ENCODE peak calls at places on chromosomes 1 and 21, in seven cellular contexts. Z is heart left ventricle, V is GM13976, Y is WTC11, T is adrenal gland, W is left lung, Q is tibial nerve. N is an unnamed sample.

GRCh38 chr21:45894107-45894810 is 87.3 kb upstream of the COL6A1 start:
- DNase-seq in Y (no peak), V (no peak), Z (peak), W (no peak), T (no peak), Q (no peak), N (no peak)

GRCh38 chr1:2927995-2928732 is 93.1 kb upstream of the ACTRT2 start:
- DNase-seq in V (no peak), Q (no peak), Z (no peak), T (no peak), W (no peak), Y (no peak), N (no peak)

GRCh38 chr1:206041640-206042039 is 11.3 kb upstream of the RHEX start:
- DNase-seq in Z (no peak), Y (peak), V (no peak), T (no peak), W (no peak), Q (no peak), N (peak)

GRCh38 chr1:27970401-27970800 is 10.6 kb downstream of the XKR8 start:
- DNase-seq in V (no peak), Q (no peak), Z (no peak), T (peak), W (peak), Y (no peak), N (no peak)

GRCh38 chr1:36910281-36910725 is 124.0 kb downstream of the GRIK3 start:
- DNase-seq in W (no peak), T (no peak), Q (no peak), Z (no peak), Y (no peak), V (peak), N (no peak)

GRCh38 chr1:67760030-67760821 is 73.0 kb downstream of the GNG12 start:
- DNase-seq in Y (peak), T (peak), Z (peak), Q (peak), V (peak), W (peak), N (peak)

GRCh38 chr1:32215629-32216505 is 6.3 kb downstream of the TMEM234 start:
- DNase-seq in Q (peak), Y (peak), T (peak), Z (peak), W (peak), V (peak), N (peak)

GRCh38 chr21:29164330-29164942 is 34.0 kb downstream of the MAP3K7CL start:
- DNase-seq in Y (no peak), Z (no peak), W (no peak), V (peak), T (no peak), Q (no peak), N (peak)

GRCh38 chr1:30275926-30276736 is 447.3 kb downstream of the MATN1 start:
- DNase-seq in V (no peak), Y (no peak), T (no peak), W (no peak), Q (no peak), Z (no peak), N (no peak)

GRCh38 chr1:160522622-160523345 is at the start of gene SLAMF6:
- DNase-seq in Y (no peak), V (peak), Q (no peak), T (no peak), Z (no peak), W (no peak), N (no peak)

GRCh38 chr1:1072849-1073742 is 1.0 kb downstream of the RNF223 start:
- DNase-seq in Q (no peak), Y (no peak), V (no peak), T (no peak), W (no peak), Z (no peak), N (no peak)

GRCh38 chr1:1128454-1129139 is 12.7 kb upstream of the C1orf159 start:
- DNase-seq in V (no peak), W (no peak), Q (no peak), Z (no peak), T (peak), Y (no peak), N (no peak)

GRCh38 chr1:46747683-46748288 is 28.9 kb upstream of the EFCAB14 start:
- DNase-seq in T (peak), W (no peak), V (peak), Z (peak), Y (peak), Q (peak), N (peak)

GRCh38 chr1:10644307-10645128 is 151.9 kb downstream of the CASZ1 start:
- DNase-seq in V (no peak), Q (no peak), T (no peak), W (no peak), Z (no peak), Y (no peak), N (no peak)

GRCh38 chr21:16541366-16541765 is 811.6 kb downstream of the USP25 start:
- DNase-seq in Q (no peak), W (no peak), Z (no peak), Y (no peak), V (no peak), T (no peak), N (no peak)

GRCh38 chr1:93000751-93001175 is 39.5 kb upstream of the DIPK1A start:
- DNase-seq in T (no peak), W (no peak), Y (no peak), Q (no peak), Z (no peak), V (no peak), N (no peak)

GRCh38 chr1:21931171-21932093 is 5.7 kb downstream of the HSPG2 start:
- DNase-seq in Q (peak), V (no peak), Z (peak), W (peak), T (peak), Y (no peak), N (no peak)

GRCh38 chr1:235990376-235990795 is 74.5 kb downstream of the NID1 start:
- DNase-seq in Q (no peak), W (no peak), T (no peak), Y (no peak), V (no peak), Z (no peak), N (no peak)

GRCh38 chr1:184425449-184426277 is 38.8 kb downstream of the C1orf21 start:
- DNase-seq in V (no peak), T (peak), Y (no peak), W (no peak), Q (no peak), Z (no peak), N (no peak)

GRCh38 chr1:245188350-245188749 is 33.6 kb downstream of the KIF26B start:
- DNase-seq in W (no peak), T (no peak), Y (no peak), Q (no peak), Z (no peak), V (no peak), N (no peak)

GRCh38 chr1:94247146-94248094 is 10.0 kb upstream of the ARHGAP29 start:
- DNase-seq in W (peak), Q (peak), V (peak), Z (peak), Y (peak), T (peak), N (peak)

GRCh38 chr1:22952694-22953391 is 19.8 kb downstream of the LACTBL1 start:
- DNase-seq in V (no peak), W (no peak), Y (peak), T (no peak), Z (no peak), Q (no peak), N (no peak)

GRCh38 chr21:35616090-35616489 is 444.2 kb downstream of the SETD4 start:
- DNase-seq in V (no peak), Z (no peak), Q (peak), W (no peak), T (no peak), Y (no peak), N (no peak)
- TF ChIP-seq CTCF in V (peak), Z (no peak), Q (peak), W (peak), T (peak), Y (no peak), N (peak)

GRCh38 chr1:109113787-109114568 is at the start of gene ELAPOR1:
- DNase-seq in V (peak), Y (peak), T (no peak), Q (peak), Z (peak), W (peak), N (peak)

GRCh38 chr1:109109906-109110305 is 4.0 kb upstream of the ELAPOR1 start:
- DNase-seq in W (no peak), T (no peak), V (no peak), Z (no peak), Y (no peak), Q (no peak), N (no peak)

GRCh38 chr1:109112652-109113285 is 1.1 kb upstream of the ELAPOR1 start:
- DNase-seq in Y (peak), V (peak), W (peak), Z (peak), T (peak), Q (peak), N (peak)

GRCh38 chr1:109111386-109112055 is 2.4 kb upstream of the ELAPOR1 start:
- DNase-seq in Y (no peak), W (no peak), T (no peak), Z (no peak), Q (no peak), V (no peak), N (no peak)

GRCh38 chr1:109112056-109112651 is 1.8 kb upstream of the ELAPOR1 start:
- DNase-seq in V (peak), Z (no peak), Y (no peak), Q (no peak), W (no peak), T (no peak), N (no peak)
- TF ChIP-seq CTCF in V (no peak), Z (no peak), Y (no peak), Q (no peak), W (no peak), T (peak), N (peak)

DNA sequence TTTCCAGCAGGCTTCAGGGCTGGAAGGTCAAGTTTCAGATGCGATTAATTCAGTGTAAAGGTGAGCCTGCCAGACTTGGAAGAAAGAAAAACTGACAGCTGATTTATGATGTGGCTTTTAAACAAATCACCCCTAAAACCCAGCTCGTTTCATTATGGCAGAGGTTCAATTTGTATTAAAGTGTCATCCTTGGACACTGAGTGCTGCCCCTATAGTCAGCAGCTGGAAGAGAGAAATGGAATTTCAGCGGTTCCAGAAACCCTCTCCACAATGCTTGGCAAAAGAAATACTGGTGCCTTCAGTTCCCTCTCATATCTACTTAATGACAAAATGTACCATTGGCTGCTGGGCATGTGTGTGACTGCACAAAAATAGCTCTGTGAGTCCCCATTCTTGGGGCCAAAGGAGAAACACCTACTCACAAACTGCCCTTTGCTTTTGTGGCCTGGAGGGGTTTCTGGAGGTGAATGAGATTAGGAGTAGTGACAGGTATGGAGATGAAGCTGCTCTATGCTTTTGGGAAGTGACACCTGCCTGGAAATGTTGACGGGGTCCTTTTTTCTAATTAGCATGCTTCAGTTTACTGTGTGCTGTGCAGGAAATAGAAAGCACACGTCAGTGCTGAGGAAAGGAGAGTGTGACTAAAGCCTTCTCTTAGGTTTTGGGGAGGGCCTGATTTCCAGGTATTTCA is 95.1 kb upstream of the TSPAN2 start:
- DNase-seq in Q (no peak), T (no peak), Z (no peak), W (no peak), V (no peak), Y (no peak), N (no peak)
- TF ChIP-seq CTCF in Q (no peak), T (no peak), Z (no peak), W (no peak), V (no peak), Y (no peak), N (no peak)

GRCh38 chr1:26959722-26960624 is at the start of gene KDF1:
- DNase-seq in Q (no peak), V (no peak), Z (no peak), Y (peak), T (no peak), W (peak), N (peak)
- TF ChIP-seq CTCF in Q (no peak), V (no peak), Z (no peak), Y (no peak), T (peak), W (no peak), N (no peak)

DNA sequence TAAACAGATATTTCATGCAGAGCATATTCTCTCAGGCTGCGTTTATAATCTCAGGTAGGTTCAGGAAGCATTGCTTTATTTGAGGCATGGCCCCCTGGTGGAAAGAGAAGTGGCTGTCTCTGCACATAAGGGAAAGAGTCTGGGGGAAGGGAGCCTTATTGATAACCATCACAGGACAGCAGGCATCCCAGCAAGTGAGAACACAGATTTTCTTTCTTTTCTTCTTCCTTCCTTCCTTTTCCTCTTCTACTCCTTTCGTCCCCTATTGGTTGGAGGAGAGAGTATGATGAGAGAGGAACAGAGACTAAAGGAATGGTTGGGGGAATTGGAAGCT is 21.9 kb downstream of the TSNAX start:
- DNase-seq in Q (no peak), T (no peak), V (peak), Y (no peak), W (no peak), Z (no peak), N (peak)
- TF ChIP-seq CTCF in Q (no peak), T (peak), V (peak), Y (peak), W (no peak), Z (peak), N (peak)

GRCh38 chr21:40841524-40842196 is 5.3 kb downstream of the DSCAM start:
- DNase-seq in Q (peak), W (peak), Y (peak), V (no peak), Z (peak), T (peak), N (no peak)
- TF ChIP-seq CTCF in Q (no peak), W (no peak), Y (no peak), V (no peak), Z (no peak), T (peak), N (no peak)

DNA sequence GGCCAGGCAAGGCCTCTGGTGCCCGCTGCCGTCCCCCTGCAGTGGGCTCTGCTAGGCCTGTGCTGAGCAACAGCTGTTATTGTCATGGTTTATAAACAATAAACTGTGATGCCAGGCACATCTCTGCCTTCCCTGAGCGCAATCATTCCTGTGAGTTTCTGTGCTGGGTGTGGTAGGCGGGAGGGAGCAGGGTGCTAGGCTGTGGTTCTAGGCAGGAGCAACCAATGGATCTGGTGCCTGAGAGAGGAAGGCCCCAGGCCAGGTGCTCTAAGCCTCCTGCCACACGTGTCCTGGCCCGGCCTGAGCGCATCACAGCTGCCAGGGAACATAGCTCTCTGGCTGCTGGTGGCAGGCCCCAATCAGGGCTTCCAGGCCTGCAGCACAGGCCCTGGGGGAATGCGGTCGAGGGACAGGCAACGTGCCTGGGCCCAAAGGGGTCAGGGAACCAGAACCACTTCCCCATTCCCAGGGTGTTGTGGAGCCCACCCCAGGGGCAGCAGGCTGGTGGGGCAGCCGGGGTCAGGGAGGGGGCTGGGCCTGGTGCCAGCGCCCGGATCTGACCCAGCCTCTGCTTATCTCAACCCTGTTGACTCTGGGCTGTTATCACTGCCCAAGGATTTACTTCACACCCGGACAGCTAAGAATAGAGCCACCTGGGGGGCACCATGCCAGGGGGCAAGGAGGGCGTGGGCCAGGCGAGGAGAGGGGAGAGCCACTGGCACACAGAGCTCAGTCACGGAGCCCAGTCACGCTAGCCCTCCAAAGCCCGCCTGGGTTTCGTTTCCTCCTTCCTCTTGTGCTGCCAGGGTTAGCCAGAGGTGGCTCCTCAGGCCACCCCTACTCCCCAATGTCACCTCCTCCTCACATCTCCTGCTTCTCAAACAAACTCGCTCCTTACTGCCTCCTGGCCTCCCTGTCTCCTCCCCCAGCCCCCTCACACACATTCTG is 11.5 kb downstream of the TRIM46 start:
- DNase-seq in W (peak), Y (no peak), V (peak), Z (no peak), Q (no peak), T (no peak), N (peak)
- TF ChIP-seq CTCF in W (no peak), Y (no peak), V (no peak), Z (no peak), Q (no peak), T (no peak), N (peak)